ENCODE peak calls at places on chromosomes 1 and 21, in eight cellular contexts. One of them, this sample, is unnamed.

GRCh38 chr1:178512566-178513277 is at the start of gene TEX35:
- DNase-seq in K562: no peak
- DNase-seq in A549: no peak
- DNase-seq in PC-9: no peak
- DNase-seq in mammary epithelial cell: no peak
- DNase-seq in PC-3: no peak
- DNase-seq in HCT116: no peak
- DNase-seq in hepatocyte: no peak
- DNase-seq in this sample: no peak

GRCh38 chr1:197917813-197918646 is 858 bp downstream of the LHX9 start:
- DNase-seq in PC-3: no peak
- DNase-seq in A549: no peak
- DNase-seq in mammary epithelial cell: no peak
- DNase-seq in PC-9: no peak
- DNase-seq in hepatocyte: no peak
- DNase-seq in HCT116: no peak
- DNase-seq in K562: no peak
- DNase-seq in this sample: peak

GRCh38 chr1:46202975-46203737 is at the start of gene LURAP1:
- DNase-seq in PC-3: no peak
- DNase-seq in hepatocyte: peak
- DNase-seq in PC-9: no peak
- DNase-seq in mammary epithelial cell: peak
- DNase-seq in A549: no peak
- DNase-seq in K562: peak
- DNase-seq in HCT116: no peak
- DNase-seq in this sample: peak

GRCh38 chr1:15836772-15837669 is 10.5 kb upstream of the SPEN start:
- DNase-seq in mammary epithelial cell: no peak
- DNase-seq in PC-3: no peak
- DNase-seq in hepatocyte: peak
- DNase-seq in K562: no peak
- DNase-seq in A549: no peak
- DNase-seq in PC-9: no peak
- DNase-seq in HCT116: no peak
- DNase-seq in this sample: peak

GRCh38 chr1:39876136-39876535 is 7.2 kb downstream of the TRIT1 start:
- DNase-seq in HCT116: no peak
- DNase-seq in PC-9: no peak
- DNase-seq in hepatocyte: no peak
- DNase-seq in mammary epithelial cell: no peak
- DNase-seq in K562: no peak
- DNase-seq in A549: no peak
- DNase-seq in PC-3: no peak
- DNase-seq in this sample: no peak

GRCh38 chr1:20380616-20381035 is 90.0 kb downstream of the VWA5B1 start:
- DNase-seq in PC-3: peak
- DNase-seq in K562: no peak
- DNase-seq in A549: peak
- DNase-seq in mammary epithelial cell: peak
- DNase-seq in hepatocyte: peak
- DNase-seq in HCT116: peak
- DNase-seq in PC-9: no peak
- DNase-seq in this sample: peak

GRCh38 chr1:239804265-239804664 is 287.4 kb upstream of the FMN2 start:
- DNase-seq in HCT116: no peak
- DNase-seq in K562: no peak
- DNase-seq in mammary epithelial cell: no peak
- DNase-seq in PC-9: no peak
- DNase-seq in PC-3: no peak
- DNase-seq in hepatocyte: no peak
- DNase-seq in A549: no peak
- DNase-seq in this sample: no peak

GRCh38 chr21:44011123-44011773 is 861 bp upstream of the TRAPPC10 start:
- DNase-seq in HCT116: no peak
- DNase-seq in K562: no peak
- DNase-seq in PC-9: no peak
- DNase-seq in mammary epithelial cell: no peak
- DNase-seq in hepatocyte: no peak
- DNase-seq in PC-3: no peak
- DNase-seq in A549: no peak
- DNase-seq in this sample: peak

GRCh38 chr21:45004059-45004422 is 64.2 kb downstream of the SLX9 start:
- DNase-seq in mammary epithelial cell: peak
- DNase-seq in A549: no peak
- DNase-seq in HCT116: no peak
- DNase-seq in PC-3: no peak
- DNase-seq in K562: no peak
- DNase-seq in PC-9: no peak
- DNase-seq in hepatocyte: no peak
- DNase-seq in this sample: no peak

GRCh38 chr1:160211010-160211790 is 6.0 kb downstream of the PEA15 start:
- DNase-seq in A549: no peak
- DNase-seq in PC-9: no peak
- DNase-seq in hepatocyte: no peak
- DNase-seq in HCT116: no peak
- DNase-seq in PC-3: no peak
- DNase-seq in K562: peak
- DNase-seq in mammary epithelial cell: no peak
- DNase-seq in this sample: no peak

GRCh38 chr1:200362421-200362820 is 47.4 kb downstream of the ZNF281 start:
- DNase-seq in hepatocyte: no peak
- DNase-seq in HCT116: no peak
- DNase-seq in A549: no peak
- DNase-seq in K562: no peak
- DNase-seq in mammary epithelial cell: no peak
- DNase-seq in PC-9: no peak
- DNase-seq in PC-3: no peak
- DNase-seq in this sample: no peak

GRCh38 chr1:35788139-35788538 is 18.4 kb upstream of the CLSPN start:
- DNase-seq in PC-3: no peak
- DNase-seq in A549: no peak
- DNase-seq in HCT116: no peak
- DNase-seq in PC-9: no peak
- DNase-seq in mammary epithelial cell: no peak
- DNase-seq in hepatocyte: no peak
- DNase-seq in K562: no peak
- DNase-seq in this sample: no peak

GRCh38 chr21:38789275-38789674 is 16.5 kb upstream of the ETS2 start:
- DNase-seq in A549: no peak
- DNase-seq in HCT116: no peak
- DNase-seq in mammary epithelial cell: no peak
- DNase-seq in PC-9: no peak
- DNase-seq in hepatocyte: no peak
- DNase-seq in K562: no peak
- DNase-seq in PC-3: no peak
- DNase-seq in this sample: no peak

GRCh38 chr21:38790038-38790437 is 15.7 kb upstream of the ETS2 start:
- DNase-seq in HCT116: no peak
- DNase-seq in mammary epithelial cell: no peak
- DNase-seq in A549: no peak
- DNase-seq in PC-9: no peak
- DNase-seq in PC-3: no peak
- DNase-seq in hepatocyte: no peak
- DNase-seq in K562: no peak
- DNase-seq in this sample: no peak

GRCh38 chr21:38787461-38788274 is 18.1 kb upstream of the ETS2 start:
- DNase-seq in PC-3: peak
- DNase-seq in hepatocyte: peak
- DNase-seq in PC-9: peak
- DNase-seq in HCT116: peak
- DNase-seq in mammary epithelial cell: peak
- DNase-seq in K562: peak
- DNase-seq in A549: peak
- DNase-seq in this sample: peak

GRCh38 chr21:38790961-38791360 is 14.8 kb upstream of the ETS2 start:
- DNase-seq in PC-9: no peak
- DNase-seq in K562: no peak
- DNase-seq in hepatocyte: no peak
- DNase-seq in A549: no peak
- DNase-seq in mammary epithelial cell: no peak
- DNase-seq in HCT116: no peak
- DNase-seq in PC-3: no peak
- DNase-seq in this sample: no peak

DNA sequence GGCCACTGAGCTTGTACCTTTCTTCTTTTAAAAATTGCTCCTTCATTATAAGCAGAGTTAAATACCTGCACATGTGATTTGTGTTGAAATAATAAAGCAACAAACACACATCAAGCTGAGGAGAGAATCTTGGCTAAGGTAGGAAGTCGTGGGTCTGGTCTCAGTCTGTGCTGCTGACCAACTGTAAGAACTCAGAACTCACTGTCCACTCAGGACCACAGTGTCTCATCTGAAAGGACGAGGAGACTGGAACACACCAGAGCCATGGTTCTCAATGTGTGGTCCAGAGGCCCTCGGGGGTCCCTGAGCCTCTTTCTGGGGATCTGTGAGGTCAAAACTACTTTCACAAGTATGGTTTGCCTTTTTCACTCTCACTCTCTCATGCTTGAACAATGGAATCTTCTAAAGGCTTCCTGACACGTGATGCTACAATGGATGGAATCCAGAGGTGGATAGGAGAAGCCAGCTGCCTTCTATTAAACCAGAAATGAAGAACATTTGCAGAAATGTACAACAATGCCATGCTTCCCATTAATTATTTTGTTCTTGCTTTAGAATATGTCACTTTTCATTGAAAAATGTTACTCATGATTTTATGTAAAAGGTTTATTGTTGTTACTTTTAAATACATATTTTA is 17.3 kb upstream of the ETS2 start:
- DNase-seq in A549: no peak
- DNase-seq in K562: no peak
- DNase-seq in mammary epithelial cell: no peak
- DNase-seq in PC-3: no peak
- DNase-seq in HCT116: no peak
- DNase-seq in PC-9: no peak
- DNase-seq in hepatocyte: no peak
- DNase-seq in this sample: no peak
- H3K4me2 ChIP-seq in A549: peak
- H3K4me2 ChIP-seq in K562: no peak
- H3K4me2 ChIP-seq in mammary epithelial cell: peak
- H3K4me2 ChIP-seq in PC-3: peak
- H3K4me2 ChIP-seq in HCT116: peak
- H3K4me2 ChIP-seq in PC-9: peak
- H3K4me2 ChIP-seq in hepatocyte: peak
- H3K4me2 ChIP-seq in this sample: no peak

DNA sequence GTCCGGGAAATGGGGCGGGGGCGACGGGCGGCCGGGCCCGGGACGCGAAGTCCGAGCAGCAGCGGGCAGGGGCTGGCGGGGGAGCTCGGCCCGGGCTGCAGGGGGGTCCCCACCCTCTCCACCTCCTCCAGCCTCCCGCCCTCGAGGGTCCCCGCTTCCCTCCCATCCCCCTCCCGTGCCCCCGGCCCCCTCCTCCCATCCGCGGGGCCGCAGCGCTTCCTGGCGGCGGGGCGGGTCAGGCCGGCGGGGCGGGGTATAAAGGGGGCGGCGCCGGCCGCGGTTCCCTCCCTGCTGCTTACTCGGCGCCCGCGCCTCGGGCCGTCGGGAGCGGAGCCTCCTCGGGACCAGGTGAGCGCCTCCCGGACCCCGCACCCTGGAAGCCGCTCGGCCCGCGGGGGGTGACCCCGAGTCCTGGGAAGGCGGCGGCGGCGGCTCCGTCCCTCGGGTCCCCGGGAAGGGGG is at the start of gene COL6A2:
- DNase-seq in HCT116: no peak
- DNase-seq in A549: peak
- DNase-seq in mammary epithelial cell: no peak
- DNase-seq in PC-9: no peak
- DNase-seq in K562: peak
- DNase-seq in hepatocyte: peak
- DNase-seq in PC-3: peak
- DNase-seq in this sample: peak
- TF ChIP-seq CTCF in HCT116: peak
- TF ChIP-seq CTCF in A549: no peak
- TF ChIP-seq CTCF in mammary epithelial cell: peak
- TF ChIP-seq CTCF in PC-9: peak
- TF ChIP-seq CTCF in K562: peak
- TF ChIP-seq CTCF in hepatocyte: peak
- TF ChIP-seq CTCF in PC-3: no peak
- TF ChIP-seq CTCF in this sample: no peak

DNA sequence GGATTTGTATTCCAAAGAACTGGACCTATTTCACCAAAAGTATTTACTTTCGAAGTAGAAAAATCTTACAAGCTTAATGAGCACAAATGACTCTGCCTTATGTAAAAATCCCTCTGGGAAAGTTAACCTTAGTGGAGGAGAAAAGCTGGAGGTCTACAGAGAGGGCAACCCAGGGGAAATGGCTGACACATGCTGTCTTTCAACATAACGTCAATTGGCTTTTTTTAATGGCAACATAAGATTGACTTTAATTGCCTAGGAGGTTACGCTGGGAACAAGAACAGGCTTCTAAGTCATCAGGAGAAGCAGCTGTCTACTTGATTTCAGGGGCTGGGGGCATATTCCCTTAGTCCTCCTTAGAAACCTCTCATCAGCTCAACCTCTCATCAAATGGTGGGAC is 52.3 kb downstream of the UTP25 start:
- DNase-seq in HCT116: no peak
- DNase-seq in hepatocyte: no peak
- DNase-seq in A549: no peak
- DNase-seq in PC-3: no peak
- DNase-seq in mammary epithelial cell: no peak
- DNase-seq in K562: no peak
- DNase-seq in PC-9: no peak
- DNase-seq in this sample: no peak
- H3K4me3 ChIP-seq in HCT116: no peak
- H3K4me3 ChIP-seq in hepatocyte: no peak
- H3K4me3 ChIP-seq in A549: no peak
- H3K4me3 ChIP-seq in PC-3: peak
- H3K4me3 ChIP-seq in mammary epithelial cell: no peak
- H3K4me3 ChIP-seq in K562: no peak
- H3K4me3 ChIP-seq in PC-9: no peak
- H3K4me3 ChIP-seq in this sample: peak

GRCh38 chr1:204314209-204314892 is 45.4 kb downstream of the PLEKHA6 start:
- DNase-seq in A549: no peak
- DNase-seq in mammary epithelial cell: peak
- DNase-seq in hepatocyte: peak
- DNase-seq in PC-9: no peak
- DNase-seq in HCT116: no peak
- DNase-seq in PC-3: peak
- DNase-seq in K562: no peak
- DNase-seq in this sample: no peak

GRCh38 chr1:204314893-204315735 is 44.6 kb downstream of the PLEKHA6 start:
- DNase-seq in hepatocyte: no peak
- DNase-seq in HCT116: no peak
- DNase-seq in K562: no peak
- DNase-seq in PC-3: no peak
- DNase-seq in mammary epithelial cell: no peak
- DNase-seq in A549: no peak
- DNase-seq in PC-9: no peak
- DNase-seq in this sample: no peak

GRCh38 chr1:204316164-204316563 is 43.6 kb downstream of the PLEKHA6 start:
- DNase-seq in A549: no peak
- DNase-seq in mammary epithelial cell: no peak
- DNase-seq in HCT116: no peak
- DNase-seq in PC-9: no peak
- DNase-seq in K562: no peak
- DNase-seq in PC-3: no peak
- DNase-seq in hepatocyte: no peak
- DNase-seq in this sample: no peak

GRCh38 chr1:204317170-204317569 is 42.6 kb downstream of the PLEKHA6 start:
- DNase-seq in A549: no peak
- DNase-seq in PC-3: no peak
- DNase-seq in PC-9: no peak
- DNase-seq in HCT116: no peak
- DNase-seq in mammary epithelial cell: no peak
- DNase-seq in K562: no peak
- DNase-seq in hepatocyte: no peak
- DNase-seq in this sample: no peak

GRCh38 chr1:204313675-204314074 is 46.1 kb downstream of the PLEKHA6 start:
- DNase-seq in PC-9: no peak
- DNase-seq in PC-3: no peak
- DNase-seq in hepatocyte: no peak
- DNase-seq in mammary epithelial cell: no peak
- DNase-seq in K562: no peak
- DNase-seq in HCT116: no peak
- DNase-seq in A549: no peak
- DNase-seq in this sample: no peak
- H3K4me2 ChIP-seq in PC-9: peak
- H3K4me2 ChIP-seq in PC-3: no peak
- H3K4me2 ChIP-seq in hepatocyte: peak
- H3K4me2 ChIP-seq in mammary epithelial cell: no peak
- H3K4me2 ChIP-seq in K562: no peak
- H3K4me2 ChIP-seq in HCT116: peak
- H3K4me2 ChIP-seq in A549: peak
- H3K4me2 ChIP-seq in this sample: no peak